ENCODE peak calls at places on chromosomes 16 and 17, in four cellular contexts. N is natural killer cell, Z is transverse colon, T is brain microvascular endothelial cell. V is an unnamed sample.

GRCh38 chr16:89393731-89394406 is 96.5 kb downstream of the ANKRD11 start:
- DNase-seq in N (no peak), Z (no peak), T (no peak), V (no peak)

GRCh38 chr16:46982335-46982734 is 8.9 kb upstream of the DNAJA2 start:
- DNase-seq in N (no peak), Z (no peak), T (no peak), V (no peak)

GRCh38 chr17:61989509-61989908 is 61.7 kb upstream of the INTS2 start:
- DNase-seq in N (no peak), Z (no peak), T (no peak), V (no peak)

GRCh38 chr16:11487289-11487688 is 99.4 kb downstream of the LITAF start:
- DNase-seq in N (no peak), Z (no peak), T (no peak), V (no peak)

GRCh38 chr17:49497147-49498036 is 2.3 kb downstream of the NGFR start:
- DNase-seq in N (peak), Z (peak), T (no peak), V (no peak)

GRCh38 chr16:20954574-20954973 is 54.0 kb downstream of the LYRM1 start:
- DNase-seq in N (no peak), Z (no peak), T (no peak), V (no peak)

GRCh38 chr16:1887711-1888354 is 15.9 kb upstream of the MEIOB start:
- DNase-seq in N (no peak), Z (no peak), T (no peak), V (no peak)

GRCh38 chr17:43006639-43007551 is at the start of gene IFI35:
- DNase-seq in N (peak), Z (peak), T (peak), V (no peak)

GRCh38 chr17:30476726-30477082 is 504 bp upstream of the GOSR1 start:
- DNase-seq in N (no peak), Z (no peak), T (peak), V (no peak)

DNA sequence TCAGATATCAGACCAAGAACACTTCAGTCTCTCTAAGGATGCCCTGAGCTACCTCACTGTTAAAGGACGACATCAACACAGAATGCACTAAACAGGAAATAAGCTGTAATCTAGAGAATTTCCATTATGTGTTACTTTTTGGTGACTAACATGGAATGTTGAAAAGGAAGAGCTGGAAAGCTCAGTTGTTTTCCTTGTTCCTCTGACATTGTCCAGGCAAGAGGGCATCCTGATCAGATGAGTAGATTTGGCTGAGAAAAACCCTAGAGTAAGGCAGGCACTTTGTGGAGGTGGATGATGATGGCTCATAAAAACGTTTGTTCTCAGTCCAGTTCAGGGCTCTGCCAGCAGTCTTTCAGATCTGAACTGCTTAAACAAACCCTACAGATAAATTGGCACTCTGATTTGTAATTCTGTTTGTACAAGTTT is 34.0 kb downstream of the DGKE start:
- DNase-seq in N (no peak), Z (no peak), T (no peak), V (no peak)
- TF ChIP-seq CTCF in N (no peak), Z (no peak), T (no peak), V (no peak)

DNA sequence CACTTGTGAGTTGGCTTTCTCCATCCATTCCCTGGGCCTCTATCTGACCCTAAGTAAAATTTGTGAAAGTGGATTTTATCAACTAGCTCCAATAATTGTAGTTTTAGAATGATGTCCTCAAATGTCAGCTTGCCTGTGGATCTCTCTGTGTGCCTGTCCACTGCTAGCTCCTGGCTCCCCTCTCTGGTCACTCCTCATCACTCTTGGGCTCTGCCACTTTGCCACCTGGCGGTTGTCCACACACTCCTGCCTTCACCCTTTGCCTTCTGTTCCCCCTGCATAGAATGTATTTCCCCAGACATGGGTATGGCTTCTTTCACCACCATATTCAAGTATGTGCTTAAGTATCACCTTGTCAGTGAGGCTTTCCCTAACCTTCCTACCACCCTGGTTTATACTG is 19.8 kb downstream of the ANKFN1 start:
- DNase-seq in N (no peak), Z (no peak), T (no peak), V (no peak)
- TF ChIP-seq CTCF in N (no peak), Z (no peak), T (no peak), V (no peak)

DNA sequence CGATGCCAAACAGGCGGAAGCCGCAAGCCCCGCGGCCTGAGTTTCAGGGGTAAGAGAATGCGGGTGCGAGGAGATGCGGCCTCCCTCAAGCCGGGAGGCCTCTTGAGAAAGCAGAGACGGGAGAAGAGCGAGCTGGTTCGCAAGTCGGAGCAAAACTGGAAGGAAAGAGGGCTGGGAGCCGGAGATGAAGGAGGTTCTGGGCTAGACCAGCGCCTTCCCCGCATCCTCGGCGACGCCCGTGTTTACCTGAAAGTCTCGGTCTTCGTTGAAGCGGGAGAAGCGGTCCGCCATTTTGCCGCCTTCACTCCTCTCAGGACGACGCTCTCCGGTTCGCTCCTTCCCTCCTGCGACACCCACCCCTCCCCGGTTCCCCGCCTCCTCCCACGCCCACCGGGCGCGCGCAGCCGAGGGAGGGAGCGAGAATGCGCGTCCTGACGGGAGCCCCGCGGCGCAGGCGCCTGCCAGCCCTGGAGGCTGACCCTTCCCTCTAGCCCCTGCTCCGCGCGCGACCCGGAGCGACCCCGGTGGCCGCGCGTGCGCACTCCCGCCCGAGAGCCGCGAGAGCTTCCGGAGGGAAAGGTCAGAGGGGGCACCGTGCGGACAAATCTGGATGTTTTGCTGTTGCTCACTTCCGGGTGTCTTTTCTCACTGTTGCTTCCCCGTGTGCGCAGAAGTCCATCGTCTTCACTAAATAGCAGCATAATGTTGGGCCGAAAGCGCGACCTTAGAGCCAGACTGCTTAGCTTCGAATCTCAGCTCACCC is at the start of gene GPATCH8:
- DNase-seq in N (peak), Z (peak), T (peak), V (peak)
- TF ChIP-seq CTCF in N (no peak), Z (no peak), T (no peak), V (no peak)

GRCh38 chr16:77782694-77783093 is 5.7 kb upstream of the VAT1L start:
- DNase-seq in N (no peak), Z (no peak), T (no peak), V (no peak)
- TF ChIP-seq CTCF in N (no peak), Z (no peak), T (peak), V (peak)

GRCh38 chr17:4551141-4551540 is 4.0 kb downstream of the MYBBP1A start:
- DNase-seq in N (no peak), Z (no peak), T (no peak), V (no peak)
- TF ChIP-seq CTCF in N (no peak), Z (no peak), T (peak), V (no peak)

GRCh38 chr17:9162275-9162985 is 141.1 kb downstream of the NTN1 start:
- DNase-seq in N (no peak), Z (no peak), T (no peak), V (no peak)
- TF ChIP-seq CTCF in N (no peak), Z (no peak), T (no peak), V (no peak)

GRCh38 chr17:51299859-51300258 is 39.5 kb downstream of the UTP18 start:
- DNase-seq in N (no peak), Z (no peak), T (no peak), V (no peak)

GRCh38 chr17:51298508-51299371 is 38.4 kb downstream of the UTP18 start:
- DNase-seq in N (no peak), Z (no peak), T (peak), V (no peak)
- TF ChIP-seq CTCF in N (no peak), Z (peak), T (peak), V (peak)

GRCh38 chr17:71505200-71505599 is 615.6 kb upstream of the SOX9 start:
- DNase-seq in N (no peak), Z (no peak), T (no peak), V (no peak)

GRCh38 chr17:71505981-71506380 is 614.8 kb upstream of the SOX9 start:
- DNase-seq in N (no peak), Z (no peak), T (no peak), V (no peak)

GRCh38 chr17:71501716-71502115 is 619.1 kb upstream of the SOX9 start:
- DNase-seq in N (no peak), Z (no peak), T (no peak), V (no peak)

GRCh38 chr17:71502443-71502842 is 618.4 kb upstream of the SOX9 start:
- DNase-seq in N (no peak), Z (no peak), T (no peak), V (no peak)

GRCh38 chr17:71503710-71504471 is 616.9 kb upstream of the SOX9 start:
- DNase-seq in N (no peak), Z (no peak), T (no peak), V (no peak)
- TF ChIP-seq CTCF in N (no peak), Z (no peak), T (no peak), V (no peak)

DNA sequence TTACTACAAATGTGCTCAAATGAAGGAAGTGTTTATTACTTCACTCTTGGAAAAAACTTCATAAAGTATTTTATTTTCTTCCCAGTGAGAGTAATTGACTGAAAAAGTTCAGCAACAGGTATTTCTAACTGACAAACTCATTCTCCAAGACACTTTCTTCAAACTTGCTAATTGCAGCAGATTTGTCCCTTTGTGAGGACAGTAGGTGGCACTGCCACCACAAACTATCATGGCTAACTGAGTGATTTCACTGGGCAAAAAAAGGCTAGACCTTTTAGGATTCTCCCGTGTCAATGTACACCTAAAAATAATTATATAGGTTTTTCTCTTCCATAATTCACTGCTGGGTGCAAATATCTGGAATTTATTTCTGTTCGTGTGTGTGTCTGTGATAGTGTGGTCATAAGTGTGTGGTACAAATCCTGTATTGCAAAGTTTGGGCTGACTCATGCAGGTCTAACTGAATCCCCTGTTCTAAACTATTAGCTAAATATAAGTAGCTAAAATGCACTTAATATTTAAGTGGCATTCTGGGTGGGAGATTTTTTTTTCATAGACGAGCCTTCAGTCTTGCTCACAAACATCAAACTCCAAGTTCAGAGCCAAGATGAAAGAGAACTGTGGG is 3.9 kb downstream of the HS3ST3A1 start:
- DNase-seq in N (no peak), Z (peak), T (no peak), V (no peak)
- TF ChIP-seq CTCF in N (peak), Z (peak), T (peak), V (peak)